ENCODE peak calls at places on chromosomes 5 and 9, in seven cellular contexts. One of them, this sample, is unnamed. For H3K4me1, the result is how much of the 10 kb centered on the place peaks cover.

GRCh38 chr9:129218918-129219317 is 40.9 kb upstream of the IER5L start:
- DNase-seq in K562: no peak
- DNase-seq in H1: no peak
- DNase-seq in GM12878: no peak
- DNase-seq in SK-N-SH: no peak
- DNase-seq in HepG2: no peak
- DNase-seq in HCT116: no peak
- DNase-seq in this sample: no peak

GRCh38 chr9:86034863-86035734 is 64.3 kb downstream of the GOLM1 start:
- DNase-seq in HepG2: peak
- DNase-seq in H1: peak
- DNase-seq in K562: peak
- DNase-seq in HCT116: peak
- DNase-seq in GM12878: no peak
- DNase-seq in SK-N-SH: peak
- DNase-seq in this sample: peak

GRCh38 chr5:96781734-96782064 is 26.0 kb downstream of the ERAP1 start:
- DNase-seq in SK-N-SH: no peak
- DNase-seq in K562: no peak
- DNase-seq in GM12878: no peak
- DNase-seq in HCT116: no peak
- DNase-seq in H1: no peak
- DNase-seq in HepG2: peak
- DNase-seq in this sample: no peak

GRCh38 chr5:67204821-67205220 is 8.2 kb upstream of the CD180 start:
- DNase-seq in SK-N-SH: no peak
- DNase-seq in K562: no peak
- DNase-seq in GM12878: no peak
- DNase-seq in HCT116: no peak
- DNase-seq in H1: no peak
- DNase-seq in HepG2: no peak
- DNase-seq in this sample: no peak

GRCh38 chr5:10894445-10895054 is 133.5 kb upstream of the DAP start:
- DNase-seq in HepG2: no peak
- DNase-seq in HCT116: no peak
- DNase-seq in GM12878: no peak
- DNase-seq in K562: no peak
- DNase-seq in H1: no peak
- DNase-seq in SK-N-SH: no peak
- DNase-seq in this sample: no peak

GRCh38 chr5:96157841-96158291 is 196.2 kb upstream of the ELL2 start:
- DNase-seq in H1: no peak
- DNase-seq in SK-N-SH: no peak
- DNase-seq in HepG2: no peak
- DNase-seq in K562: no peak
- DNase-seq in HCT116: no peak
- DNase-seq in GM12878: no peak
- DNase-seq in this sample: no peak

GRCh38 chr9:22036866-22037626 is 27.9 kb upstream of the CDKN2B start:
- DNase-seq in GM12878: no peak
- DNase-seq in HCT116: no peak
- DNase-seq in HepG2: no peak
- DNase-seq in SK-N-SH: no peak
- DNase-seq in H1: no peak
- DNase-seq in K562: no peak
- DNase-seq in this sample: no peak

GRCh38 chr5:52886206-52886605 is 98.5 kb downstream of the ITGA1 start:
- DNase-seq in HCT116: no peak
- DNase-seq in GM12878: no peak
- DNase-seq in K562: no peak
- DNase-seq in HepG2: no peak
- DNase-seq in SK-N-SH: no peak
- DNase-seq in H1: no peak
- DNase-seq in this sample: no peak

GRCh38 chr9:78131969-78132687 is 100.5 kb upstream of the GNAQ start:
- DNase-seq in K562: no peak
- DNase-seq in HCT116: no peak
- DNase-seq in HepG2: no peak
- DNase-seq in SK-N-SH: no peak
- DNase-seq in GM12878: no peak
- DNase-seq in H1: no peak
- DNase-seq in this sample: no peak

GRCh38 chr9:126957687-126958053 is 43.1 kb downstream of the RALGPS1 start:
- DNase-seq in K562: peak
- DNase-seq in HCT116: peak
- DNase-seq in HepG2: no peak
- DNase-seq in GM12878: no peak
- DNase-seq in SK-N-SH: no peak
- DNase-seq in H1: peak
- DNase-seq in this sample: no peak

GRCh38 chr5:30997681-30998080 is 195.8 kb upstream of the CDH6 start:
- DNase-seq in SK-N-SH: no peak
- DNase-seq in H1: no peak
- DNase-seq in GM12878: no peak
- DNase-seq in HepG2: no peak
- DNase-seq in K562: no peak
- DNase-seq in HCT116: no peak
- DNase-seq in this sample: no peak

GRCh38 chr5:146329697-146330096 is 8.9 kb upstream of the POU4F3 start:
- DNase-seq in SK-N-SH: no peak
- DNase-seq in GM12878: no peak
- DNase-seq in HepG2: no peak
- DNase-seq in HCT116: no peak
- DNase-seq in K562: no peak
- DNase-seq in H1: no peak
- DNase-seq in this sample: no peak

GRCh38 chr5:146327471-146327870 is 11.2 kb upstream of the POU4F3 start:
- DNase-seq in K562: no peak
- DNase-seq in HepG2: no peak
- DNase-seq in SK-N-SH: no peak
- DNase-seq in HCT116: no peak
- DNase-seq in H1: no peak
- DNase-seq in GM12878: no peak
- DNase-seq in this sample: no peak

GRCh38 chr5:146334074-146334533 is 4.5 kb upstream of the POU4F3 start:
- DNase-seq in HepG2: no peak
- DNase-seq in H1: peak
- DNase-seq in SK-N-SH: no peak
- DNase-seq in K562: no peak
- DNase-seq in GM12878: no peak
- DNase-seq in HCT116: no peak
- DNase-seq in this sample: no peak

GRCh38 chr5:146336197-146336596 is 2.4 kb upstream of the POU4F3 start:
- DNase-seq in HepG2: no peak
- DNase-seq in H1: no peak
- DNase-seq in HCT116: no peak
- DNase-seq in K562: no peak
- DNase-seq in GM12878: no peak
- DNase-seq in SK-N-SH: no peak
- DNase-seq in this sample: no peak

GRCh38 chr5:146331257-146331822 is 7.3 kb upstream of the POU4F3 start:
- DNase-seq in GM12878: no peak
- DNase-seq in SK-N-SH: no peak
- DNase-seq in HepG2: no peak
- DNase-seq in H1: peak
- DNase-seq in K562: no peak
- DNase-seq in HCT116: no peak
- DNase-seq in this sample: no peak
- TF ChIP-seq YY1 in GM12878: no peak
- TF ChIP-seq YY1 in SK-N-SH: no peak
- TF ChIP-seq YY1 in HepG2: no peak
- TF ChIP-seq YY1 in H1: no peak
- TF ChIP-seq YY1 in K562: no peak
- TF ChIP-seq YY1 in HCT116: no peak
- TF ChIP-seq YY1 in this sample: no peak

DNA sequence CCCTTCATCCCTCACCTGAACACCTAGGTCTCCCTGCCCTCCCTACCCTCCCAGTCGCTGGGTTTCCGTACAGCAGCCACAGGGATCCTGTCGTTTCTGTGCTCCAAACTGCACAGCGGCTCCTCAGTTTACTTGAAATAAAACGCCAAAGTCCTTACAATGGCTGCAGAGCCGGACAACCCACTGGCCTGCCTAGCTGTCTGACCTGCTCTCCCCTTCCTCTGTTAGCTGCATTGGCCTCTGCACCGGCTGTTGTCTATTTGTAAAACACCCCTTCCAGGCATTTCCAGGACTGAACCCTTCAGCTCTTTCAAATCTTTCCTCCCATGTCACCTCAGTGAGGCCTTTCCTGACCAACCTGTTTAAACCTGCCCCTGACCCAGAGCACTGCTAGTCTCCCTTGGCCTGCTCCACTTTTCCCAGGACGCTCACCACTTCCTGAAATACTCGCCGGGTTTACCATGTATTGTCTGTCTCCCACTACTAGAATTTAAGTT is 9.1 kb upstream of the MGAT1 start:
- DNase-seq in SK-N-SH: no peak
- DNase-seq in HepG2: no peak
- DNase-seq in H1: no peak
- DNase-seq in GM12878: no peak
- DNase-seq in K562: no peak
- DNase-seq in HCT116: no peak
- DNase-seq in this sample: no peak
- H3K9ac ChIP-seq in SK-N-SH: no peak
- H3K9ac ChIP-seq in HepG2: peak
- H3K9ac ChIP-seq in H1: peak
- H3K9ac ChIP-seq in GM12878: peak
- H3K9ac ChIP-seq in K562: peak
- H3K9ac ChIP-seq in HCT116: peak
- H3K9ac ChIP-seq in this sample: peak

DNA sequence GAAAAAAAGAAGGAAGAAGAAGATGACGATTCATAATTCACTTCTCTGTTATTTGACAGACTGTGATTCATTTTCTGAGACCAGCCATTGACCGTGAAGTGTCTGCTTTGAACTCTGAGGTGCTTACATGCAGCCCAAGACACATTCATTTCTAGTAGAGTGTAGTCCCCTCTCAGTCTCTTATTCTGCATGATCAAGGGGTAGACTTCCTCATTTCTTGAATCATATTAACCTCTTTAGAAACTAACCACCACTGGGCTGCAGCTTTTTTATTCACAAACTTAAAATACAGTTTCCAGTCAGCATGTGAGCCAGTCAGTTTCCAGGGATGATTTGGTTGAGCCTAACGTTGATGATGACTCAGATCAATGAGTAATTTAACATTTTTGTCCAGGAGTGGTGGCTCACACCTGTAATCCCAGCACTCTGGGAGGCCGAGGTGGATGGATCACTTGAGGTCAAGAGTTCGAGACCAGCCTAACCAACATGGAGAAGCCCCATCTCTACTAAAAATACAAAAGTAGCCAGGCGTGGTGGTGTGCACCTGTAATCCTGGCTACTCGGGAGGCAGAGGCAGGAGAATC is 59.2 kb downstream of the OTULIN start:
- DNase-seq in SK-N-SH: no peak
- DNase-seq in K562: no peak
- DNase-seq in HepG2: no peak
- DNase-seq in GM12878: no peak
- DNase-seq in H1: no peak
- DNase-seq in HCT116: no peak
- DNase-seq in this sample: no peak
- H3K4me1 ChIP-seq in SK-N-SH: under half
- H3K4me1 ChIP-seq in K562: under half
- H3K4me1 ChIP-seq in HepG2: under half
- H3K4me1 ChIP-seq in GM12878: under half
- H3K4me1 ChIP-seq in H1: under half
- H3K4me1 ChIP-seq in HCT116: under half
- H3K4me1 ChIP-seq in this sample: under half

GRCh38 chr9:70428781-70429180 is 14.3 kb upstream of the KLF9 start:
- DNase-seq in GM12878: no peak
- DNase-seq in HCT116: no peak
- DNase-seq in H1: no peak
- DNase-seq in HepG2: no peak
- DNase-seq in K562: no peak
- DNase-seq in SK-N-SH: no peak
- DNase-seq in this sample: no peak

GRCh38 chr9:70425192-70425591 is 10.7 kb upstream of the KLF9 start:
- DNase-seq in SK-N-SH: no peak
- DNase-seq in K562: no peak
- DNase-seq in HCT116: no peak
- DNase-seq in GM12878: no peak
- DNase-seq in H1: no peak
- DNase-seq in HepG2: no peak
- DNase-seq in this sample: no peak

GRCh38 chr9:70422371-70423043 is 8.1 kb upstream of the KLF9 start:
- DNase-seq in HCT116: no peak
- DNase-seq in H1: no peak
- DNase-seq in K562: no peak
- DNase-seq in GM12878: no peak
- DNase-seq in SK-N-SH: no peak
- DNase-seq in HepG2: no peak
- DNase-seq in this sample: no peak

GRCh38 chr9:70429899-70430298 is 15.4 kb upstream of the KLF9 start:
- DNase-seq in HCT116: no peak
- DNase-seq in HepG2: no peak
- DNase-seq in SK-N-SH: no peak
- DNase-seq in H1: no peak
- DNase-seq in GM12878: no peak
- DNase-seq in K562: no peak
- DNase-seq in this sample: no peak

DNA sequence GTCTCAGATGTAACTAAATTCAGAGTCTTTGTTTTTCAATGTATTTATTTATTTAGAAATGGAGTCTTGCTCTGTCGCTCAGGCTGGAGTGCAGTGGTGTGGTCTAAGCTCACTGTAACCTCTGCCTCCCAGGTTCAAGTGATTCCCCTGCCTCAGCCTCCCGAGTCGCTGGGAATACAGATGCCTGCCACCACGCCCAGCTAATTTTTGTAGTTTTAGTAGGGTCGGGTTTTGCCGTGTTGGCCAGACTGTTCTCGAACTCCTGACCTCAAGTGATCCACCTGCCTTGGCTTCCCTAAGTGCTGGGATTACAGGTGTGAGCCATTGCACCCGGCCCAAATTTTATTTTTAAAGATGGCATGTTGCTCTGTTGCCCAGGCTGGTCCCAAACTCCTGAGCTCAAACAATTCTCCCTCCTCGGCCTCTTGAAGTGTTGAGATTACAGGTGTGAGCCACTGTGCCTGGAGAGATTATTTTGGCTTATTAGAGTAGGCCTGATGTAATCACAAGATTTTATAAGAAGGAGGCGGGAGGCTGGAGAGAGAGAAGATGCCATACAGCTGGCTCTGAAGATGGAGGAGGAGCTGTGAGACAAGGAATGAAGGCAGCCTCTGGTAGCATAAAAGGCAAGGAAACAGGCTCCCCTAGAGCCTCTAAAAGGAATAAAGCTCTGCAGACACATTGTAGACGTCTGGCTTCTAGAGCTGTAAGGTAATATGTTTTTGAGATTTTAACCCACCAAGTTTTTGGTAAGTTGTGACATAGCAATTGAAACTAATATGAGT is 12.9 kb upstream of the KLF9 start:
- DNase-seq in K562: no peak
- DNase-seq in HepG2: no peak
- DNase-seq in GM12878: no peak
- DNase-seq in HCT116: no peak
- DNase-seq in H1: no peak
- DNase-seq in SK-N-SH: no peak
- DNase-seq in this sample: no peak
- TF ChIP-seq YY1 in K562: no peak
- TF ChIP-seq YY1 in HepG2: no peak
- TF ChIP-seq YY1 in GM12878: no peak
- TF ChIP-seq YY1 in HCT116: no peak
- TF ChIP-seq YY1 in H1: no peak
- TF ChIP-seq YY1 in SK-N-SH: no peak
- TF ChIP-seq YY1 in this sample: no peak